ENCODE peak calls at places on chromosomes 16 and 17, in ten cellular contexts. One of them, this sample, is unnamed.
A peak's percentile ranks its signal among the peaks of the same experiment; 100 is the strongest.

GRCh38 chr17:82623707-82624106 is 24.5 kb downstream of the WDR45B start:
- DNase-seq in tibial artery: no peak
- DNase-seq in ovary: no peak
- DNase-seq in heart left ventricle: no peak
- DNase-seq in GM23248: no peak
- DNase-seq in breast epithelium: no peak
- DNase-seq in SJSA1: no peak
- DNase-seq in body of pancreas: no peak
- DNase-seq in tibial nerve: no peak
- DNase-seq in right cardiac atrium: no peak
- DNase-seq in this sample: no peak

GRCh38 chr16:68506331-68507053 is 32.6 kb upstream of the ZFP90 start:
- DNase-seq in heart left ventricle: no peak
- DNase-seq in body of pancreas: no peak
- DNase-seq in tibial artery: no peak
- DNase-seq in tibial nerve: no peak
- DNase-seq in right cardiac atrium: no peak
- DNase-seq in GM23248: peak; percentile 57
- DNase-seq in breast epithelium: no peak
- DNase-seq in SJSA1: no peak
- DNase-seq in ovary: no peak
- DNase-seq in this sample: peak; percentile 8

GRCh38 chr17:82070611-82071010 is 5.0 kb upstream of the DUS1L start:
- DNase-seq in heart left ventricle: no peak
- DNase-seq in breast epithelium: no peak
- DNase-seq in GM23248: no peak
- DNase-seq in tibial nerve: no peak
- DNase-seq in ovary: no peak
- DNase-seq in right cardiac atrium: no peak
- DNase-seq in body of pancreas: no peak
- DNase-seq in SJSA1: no peak
- DNase-seq in tibial artery: no peak
- DNase-seq in this sample: no peak

GRCh38 chr17:17679748-17680147 is 1.5 kb upstream of the RAI1 start:
- DNase-seq in tibial nerve: no peak
- DNase-seq in heart left ventricle: no peak
- DNase-seq in ovary: no peak
- DNase-seq in SJSA1: no peak
- DNase-seq in tibial artery: no peak
- DNase-seq in breast epithelium: no peak
- DNase-seq in right cardiac atrium: no peak
- DNase-seq in GM23248: no peak
- DNase-seq in body of pancreas: no peak
- DNase-seq in this sample: no peak

GRCh38 chr16:55982597-55982996 is 107.4 kb upstream of the CES5A start:
- DNase-seq in right cardiac atrium: no peak
- DNase-seq in body of pancreas: no peak
- DNase-seq in GM23248: no peak
- DNase-seq in ovary: no peak
- DNase-seq in breast epithelium: no peak
- DNase-seq in tibial nerve: no peak
- DNase-seq in heart left ventricle: no peak
- DNase-seq in SJSA1: no peak
- DNase-seq in tibial artery: no peak
- DNase-seq in this sample: no peak

GRCh38 chr17:32461853-32462617 is 17.7 kb downstream of the PSMD11 start:
- DNase-seq in tibial nerve: no peak
- DNase-seq in tibial artery: no peak
- DNase-seq in SJSA1: peak; percentile 47
- DNase-seq in breast epithelium: no peak
- DNase-seq in ovary: peak; percentile 44
- DNase-seq in body of pancreas: peak; percentile 49
- DNase-seq in heart left ventricle: no peak
- DNase-seq in right cardiac atrium: peak; percentile 39
- DNase-seq in GM23248: peak; percentile 80
- DNase-seq in this sample: peak; percentile 52

GRCh38 chr17:13575466-13575865 is 26.3 kb downstream of the HS3ST3A1 start:
- DNase-seq in ovary: no peak
- DNase-seq in heart left ventricle: no peak
- DNase-seq in GM23248: no peak
- DNase-seq in SJSA1: no peak
- DNase-seq in right cardiac atrium: no peak
- DNase-seq in body of pancreas: no peak
- DNase-seq in breast epithelium: no peak
- DNase-seq in tibial artery: no peak
- DNase-seq in tibial nerve: no peak
- DNase-seq in this sample: no peak

GRCh38 chr17:49193513-49194296 is 16.7 kb downstream of the GNGT2 start:
- DNase-seq in tibial nerve: peak; percentile 31
- DNase-seq in GM23248: peak; percentile 70
- DNase-seq in breast epithelium: peak; percentile 59
- DNase-seq in ovary: peak; percentile 81
- DNase-seq in SJSA1: peak; percentile 64
- DNase-seq in heart left ventricle: peak; percentile 42
- DNase-seq in body of pancreas: peak; percentile 37
- DNase-seq in right cardiac atrium: peak; percentile 57
- DNase-seq in tibial artery: peak; percentile 77
- DNase-seq in this sample: peak; percentile 51

GRCh38 chr16:12120331-12120981 is 143.9 kb downstream of the SNX29 start:
- DNase-seq in body of pancreas: no peak
- DNase-seq in tibial artery: peak; percentile 82
- DNase-seq in SJSA1: peak; percentile 92
- DNase-seq in right cardiac atrium: peak; percentile 63
- DNase-seq in heart left ventricle: peak; percentile 77
- DNase-seq in ovary: no peak
- DNase-seq in tibial nerve: no peak
- DNase-seq in breast epithelium: no peak
- DNase-seq in GM23248: no peak
- DNase-seq in this sample: peak; percentile 84

GRCh38 chr16:57906385-57907316 is 64.3 kb downstream of the CNGB1 start:
- DNase-seq in heart left ventricle: no peak
- DNase-seq in right cardiac atrium: no peak
- DNase-seq in tibial nerve: no peak
- DNase-seq in tibial artery: no peak
- DNase-seq in SJSA1: no peak
- DNase-seq in ovary: no peak
- DNase-seq in GM23248: peak; percentile 51
- DNase-seq in body of pancreas: no peak
- DNase-seq in breast epithelium: no peak
- DNase-seq in this sample: no peak

GRCh38 chr17:48052956-48053757 is 5.0 kb downstream of the NFE2L1 start:
- DNase-seq in right cardiac atrium: peak; percentile 81
- DNase-seq in tibial artery: peak; percentile 93
- DNase-seq in ovary: peak; percentile 71
- DNase-seq in GM23248: peak; percentile 45
- DNase-seq in tibial nerve: peak; percentile 78
- DNase-seq in body of pancreas: peak; percentile 75
- DNase-seq in SJSA1: no peak
- DNase-seq in breast epithelium: peak; percentile 65
- DNase-seq in heart left ventricle: peak; percentile 94
- DNase-seq in this sample: peak; percentile 40

GRCh38 chr17:35808240-35808961 is 883 bp upstream of the TAF15 start:
- DNase-seq in SJSA1: no peak
- DNase-seq in breast epithelium: no peak
- DNase-seq in tibial artery: no peak
- DNase-seq in GM23248: no peak
- DNase-seq in heart left ventricle: no peak
- DNase-seq in right cardiac atrium: no peak
- DNase-seq in ovary: no peak
- DNase-seq in body of pancreas: no peak
- DNase-seq in tibial nerve: no peak
- DNase-seq in this sample: no peak

GRCh38 chr16:977096-977701 is 4.4 kb upstream of the SOX8 start:
- DNase-seq in heart left ventricle: no peak
- DNase-seq in right cardiac atrium: peak; percentile 53
- DNase-seq in ovary: peak; percentile 53
- DNase-seq in SJSA1: no peak
- DNase-seq in tibial nerve: no peak
- DNase-seq in breast epithelium: no peak
- DNase-seq in body of pancreas: peak; percentile 82
- DNase-seq in GM23248: peak; percentile 19
- DNase-seq in tibial artery: peak; percentile 85
- DNase-seq in this sample: no peak

GRCh38 chr17:77216435-77216980 is 75.7 kb downstream of the SEC14L1 start:
- DNase-seq in body of pancreas: no peak
- DNase-seq in SJSA1: no peak
- DNase-seq in breast epithelium: no peak
- DNase-seq in GM23248: no peak
- DNase-seq in tibial artery: no peak
- DNase-seq in tibial nerve: no peak
- DNase-seq in right cardiac atrium: no peak
- DNase-seq in ovary: no peak
- DNase-seq in heart left ventricle: no peak
- DNase-seq in this sample: no peak

GRCh38 chr16:67893791-67894399 is 841 bp downstream of the PSKH1 start:
- DNase-seq in right cardiac atrium: no peak
- DNase-seq in breast epithelium: no peak
- DNase-seq in heart left ventricle: no peak
- DNase-seq in tibial artery: no peak
- DNase-seq in GM23248: peak; percentile 58
- DNase-seq in ovary: no peak
- DNase-seq in tibial nerve: no peak
- DNase-seq in SJSA1: no peak
- DNase-seq in body of pancreas: no peak
- DNase-seq in this sample: no peak

GRCh38 chr17:77429985-77430752 is 289.4 kb downstream of the SEC14L1 start:
- DNase-seq in tibial artery: peak; percentile 98
- DNase-seq in body of pancreas: peak; percentile 82
- DNase-seq in ovary: peak; percentile 90
- DNase-seq in SJSA1: peak; percentile 100
- DNase-seq in GM23248: peak; percentile 99
- DNase-seq in breast epithelium: peak; percentile 87
- DNase-seq in right cardiac atrium: peak; percentile 94
- DNase-seq in heart left ventricle: peak; percentile 94
- DNase-seq in tibial nerve: peak; percentile 90
- DNase-seq in this sample: peak; percentile 99

GRCh38 chr16:11201498-11202259 is 54.3 kb downstream of the SOCS1 start:
- DNase-seq in tibial nerve: no peak
- DNase-seq in SJSA1: peak; percentile 63
- DNase-seq in body of pancreas: no peak
- DNase-seq in heart left ventricle: no peak
- DNase-seq in GM23248: peak; percentile 94
- DNase-seq in tibial artery: no peak
- DNase-seq in right cardiac atrium: no peak
- DNase-seq in breast epithelium: no peak
- DNase-seq in ovary: no peak
- DNase-seq in this sample: peak; percentile 93

GRCh38 chr17:60170835-60171752 is 21.3 kb downstream of the CA4 start:
- DNase-seq in breast epithelium: no peak
- DNase-seq in body of pancreas: no peak
- DNase-seq in SJSA1: no peak
- DNase-seq in ovary: no peak
- DNase-seq in heart left ventricle: no peak
- DNase-seq in GM23248: peak; percentile 46
- DNase-seq in tibial artery: no peak
- DNase-seq in tibial nerve: no peak
- DNase-seq in right cardiac atrium: no peak
- DNase-seq in this sample: peak; percentile 36

GRCh38 chr17:49574945-49575523 is 637 bp upstream of the NXPH3 start:
- DNase-seq in tibial nerve: no peak
- DNase-seq in SJSA1: no peak
- DNase-seq in breast epithelium: no peak
- DNase-seq in ovary: no peak
- DNase-seq in right cardiac atrium: no peak
- DNase-seq in tibial artery: no peak
- DNase-seq in heart left ventricle: no peak
- DNase-seq in GM23248: no peak
- DNase-seq in body of pancreas: no peak
- DNase-seq in this sample: no peak

GRCh38 chr16:81530814-81531213 is 86.2 kb downstream of the CMIP start:
- DNase-seq in heart left ventricle: no peak
- DNase-seq in body of pancreas: no peak
- DNase-seq in ovary: no peak
- DNase-seq in SJSA1: no peak
- DNase-seq in tibial artery: no peak
- DNase-seq in GM23248: no peak
- DNase-seq in tibial nerve: no peak
- DNase-seq in right cardiac atrium: no peak
- DNase-seq in breast epithelium: no peak
- DNase-seq in this sample: no peak
- H3K4me1 ChIP-seq in heart left ventricle: no peaks in the 10 kb centered on the region
- H3K4me1 ChIP-seq in body of pancreas: peaks cover 15% of the 10 kb centered on the region
- H3K4me1 ChIP-seq in ovary: peaks cover 4% of the 10 kb centered on the region
- H3K4me1 ChIP-seq in SJSA1: peaks cover 64% of the 10 kb centered on the region
- H3K4me1 ChIP-seq in tibial artery: peaks cover 8% of the 10 kb centered on the region
- H3K4me1 ChIP-seq in GM23248: peaks cover 23% of the 10 kb centered on the region
- H3K4me1 ChIP-seq in tibial nerve: peaks cover 12% of the 10 kb centered on the region
- H3K4me1 ChIP-seq in right cardiac atrium: peaks cover 8% of the 10 kb centered on the region
- H3K4me1 ChIP-seq in breast epithelium: no peaks in the 10 kb centered on the region
- H3K4me1 ChIP-seq in this sample: peaks cover 13% of the 10 kb centered on the region

GRCh38 chr16:86382774-86383407 is 127.4 kb upstream of the FOXF1 start:
- DNase-seq in heart left ventricle: no peak
- DNase-seq in GM23248: no peak
- DNase-seq in tibial artery: no peak
- DNase-seq in right cardiac atrium: no peak
- DNase-seq in ovary: no peak
- DNase-seq in SJSA1: no peak
- DNase-seq in body of pancreas: no peak
- DNase-seq in tibial nerve: no peak
- DNase-seq in breast epithelium: no peak
- DNase-seq in this sample: no peak
- H3K27ac ChIP-seq in heart left ventricle: no peak overlapping the region
- H3K27ac ChIP-seq in GM23248: no peak overlapping the region
- H3K27ac ChIP-seq in tibial artery: no peak overlapping the region
- H3K27ac ChIP-seq in right cardiac atrium: peak overlapping the region; percentile 9
- H3K27ac ChIP-seq in ovary: no peak overlapping the region
- H3K27ac ChIP-seq in SJSA1: no peak overlapping the region
- H3K27ac ChIP-seq in body of pancreas: no peak overlapping the region
- H3K27ac ChIP-seq in tibial nerve: no peak overlapping the region
- H3K27ac ChIP-seq in breast epithelium: no peak overlapping the region
- H3K27ac ChIP-seq in this sample: peak overlapping the region; percentile 80

GRCh38 chr16:79001156-79001997 is 599.2 kb downstream of the MAF start:
- DNase-seq in ovary: no peak
- DNase-seq in SJSA1: no peak
- DNase-seq in body of pancreas: no peak
- DNase-seq in tibial artery: no peak
- DNase-seq in heart left ventricle: no peak
- DNase-seq in GM23248: no peak
- DNase-seq in breast epithelium: no peak
- DNase-seq in right cardiac atrium: no peak
- DNase-seq in tibial nerve: no peak
- DNase-seq in this sample: no peak
- H3K4me1 ChIP-seq in ovary: no peaks in the 10 kb centered on the region
- H3K4me1 ChIP-seq in SJSA1: no peaks in the 10 kb centered on the region
- H3K4me1 ChIP-seq in body of pancreas: no peaks in the 10 kb centered on the region
- H3K4me1 ChIP-seq in tibial artery: no peaks in the 10 kb centered on the region
- H3K4me1 ChIP-seq in heart left ventricle: no peaks in the 10 kb centered on the region
- H3K4me1 ChIP-seq in GM23248: no peaks in the 10 kb centered on the region
- H3K4me1 ChIP-seq in breast epithelium: peaks cover 10% of the 10 kb centered on the region
- H3K4me1 ChIP-seq in right cardiac atrium: no peaks in the 10 kb centered on the region
- H3K4me1 ChIP-seq in tibial nerve: no peaks in the 10 kb centered on the region
- H3K4me1 ChIP-seq in this sample: no peaks in the 10 kb centered on the region

GRCh38 chr17:29645516-29646051 is 22.9 kb upstream of the CORO6 start:
- DNase-seq in right cardiac atrium: peak; percentile 85
- DNase-seq in tibial nerve: peak; percentile 82
- DNase-seq in ovary: peak; percentile 57
- DNase-seq in heart left ventricle: peak; percentile 85
- DNase-seq in breast epithelium: peak; percentile 78
- DNase-seq in body of pancreas: peak; percentile 32
- DNase-seq in SJSA1: no peak
- DNase-seq in GM23248: peak; percentile 94
- DNase-seq in tibial artery: peak; percentile 95
- DNase-seq in this sample: peak; percentile 82
- H3K27ac ChIP-seq in right cardiac atrium: peak overlapping the region; percentile 95
- H3K27ac ChIP-seq in tibial nerve: peak overlapping the region; percentile 63
- H3K27ac ChIP-seq in ovary: peak overlapping the region; percentile 13
- H3K27ac ChIP-seq in heart left ventricle: peak overlapping the region; percentile 72
- H3K27ac ChIP-seq in breast epithelium: peak overlapping the region; percentile 81
- H3K27ac ChIP-seq in body of pancreas: no peak overlapping the region
- H3K27ac ChIP-seq in SJSA1: no peak overlapping the region
- H3K27ac ChIP-seq in GM23248: peak overlapping the region; percentile 95
- H3K27ac ChIP-seq in tibial artery: peak overlapping the region; percentile 70
- H3K27ac ChIP-seq in this sample: peak overlapping the region; percentile 93

GRCh38 chr17:72470338-72471133 is 349.7 kb downstream of the SOX9 start:
- DNase-seq in tibial artery: no peak
- DNase-seq in SJSA1: no peak
- DNase-seq in heart left ventricle: no peak
- DNase-seq in body of pancreas: no peak
- DNase-seq in right cardiac atrium: no peak
- DNase-seq in tibial nerve: no peak
- DNase-seq in GM23248: no peak
- DNase-seq in breast epithelium: no peak
- DNase-seq in ovary: no peak
- DNase-seq in this sample: no peak
- H3K4me1 ChIP-seq in tibial artery: no peaks in the 10 kb centered on the region
- H3K4me1 ChIP-seq in SJSA1: peaks cover 14% of the 10 kb centered on the region
- H3K4me1 ChIP-seq in heart left ventricle: no peaks in the 10 kb centered on the region
- H3K4me1 ChIP-seq in body of pancreas: peaks cover 30% of the 10 kb centered on the region
- H3K4me1 ChIP-seq in right cardiac atrium: no peaks in the 10 kb centered on the region
- H3K4me1 ChIP-seq in tibial nerve: peaks cover 4% of the 10 kb centered on the region
- H3K4me1 ChIP-seq in GM23248: peaks cover 11% of the 10 kb centered on the region
- H3K4me1 ChIP-seq in breast epithelium: no peaks in the 10 kb centered on the region
- H3K4me1 ChIP-seq in ovary: no peaks in the 10 kb centered on the region
- H3K4me1 ChIP-seq in this sample: peaks cover 7% of the 10 kb centered on the region